ENCODE peak calls at places on chromosomes 2 and 18, in six cellular contexts. One of them, this sample, is unnamed.

GRCh38 chr18:76619342-76620315 is 124.6 kb upstream of the ZNF516 start:
- DNase-seq in GM12878: no peak
- DNase-seq in HepG2: no peak
- DNase-seq in IMR-90: peak
- DNase-seq in K562: no peak
- DNase-seq in SK-N-SH: no peak
- DNase-seq in this sample: no peak

GRCh38 chr2:45342-46130 is 769 bp downstream of the FAM110C start:
- DNase-seq in GM12878: no peak
- DNase-seq in HepG2: no peak
- DNase-seq in IMR-90: no peak
- DNase-seq in K562: no peak
- DNase-seq in SK-N-SH: peak
- DNase-seq in this sample: peak

GRCh38 chr18:2917255-2918047 is 70.6 kb downstream of the EMILIN2 start:
- DNase-seq in GM12878: no peak
- DNase-seq in HepG2: no peak
- DNase-seq in IMR-90: no peak
- DNase-seq in K562: no peak
- DNase-seq in SK-N-SH: no peak
- DNase-seq in this sample: no peak

GRCh38 chr18:25111382-25112070 is 240.4 kb downstream of the ZNF521 start:
- DNase-seq in GM12878: no peak
- DNase-seq in HepG2: no peak
- DNase-seq in IMR-90: no peak
- DNase-seq in K562: no peak
- DNase-seq in SK-N-SH: no peak
- DNase-seq in this sample: no peak

GRCh38 chr2:63023444-63023843 is 27.2 kb upstream of the OTX1 start:
- DNase-seq in GM12878: peak
- DNase-seq in HepG2: peak
- DNase-seq in IMR-90: peak
- DNase-seq in K562: peak
- DNase-seq in SK-N-SH: peak
- DNase-seq in this sample: peak

GRCh38 chr2:74499269-74499939 is at the start of gene LBX2:
- DNase-seq in GM12878: no peak
- DNase-seq in HepG2: no peak
- DNase-seq in IMR-90: no peak
- DNase-seq in K562: no peak
- DNase-seq in SK-N-SH: peak
- DNase-seq in this sample: no peak

GRCh38 chr2:37501121-37501520 is 156.7 kb downstream of the QPCT start:
- DNase-seq in GM12878: no peak
- DNase-seq in HepG2: no peak
- DNase-seq in IMR-90: no peak
- DNase-seq in K562: no peak
- DNase-seq in SK-N-SH: no peak
- DNase-seq in this sample: no peak

GRCh38 chr2:4420032-4420431 is 716.7 kb downstream of the DCDC2C start:
- DNase-seq in GM12878: no peak
- DNase-seq in HepG2: no peak
- DNase-seq in IMR-90: no peak
- DNase-seq in K562: no peak
- DNase-seq in SK-N-SH: no peak
- DNase-seq in this sample: no peak

GRCh38 chr2:3491306-3491705 is 28.0 kb downstream of the ADI1 start:
- DNase-seq in GM12878: no peak
- DNase-seq in HepG2: no peak
- DNase-seq in IMR-90: no peak
- DNase-seq in K562: no peak
- DNase-seq in SK-N-SH: peak
- DNase-seq in this sample: no peak

GRCh38 chr2:74876081-74876886 is 42.4 kb downstream of the HK2 start:
- DNase-seq in GM12878: peak
- DNase-seq in HepG2: peak
- DNase-seq in IMR-90: peak
- DNase-seq in K562: peak
- DNase-seq in SK-N-SH: peak
- DNase-seq in this sample: peak

GRCh38 chr2:112772322-112772721 is 7.9 kb upstream of the CKAP2L start:
- DNase-seq in GM12878: no peak
- DNase-seq in HepG2: no peak
- DNase-seq in IMR-90: no peak
- DNase-seq in K562: no peak
- DNase-seq in SK-N-SH: no peak
- DNase-seq in this sample: no peak

GRCh38 chr18:69817335-69817935 is 130.2 kb downstream of the CD226 start:
- DNase-seq in GM12878: no peak
- DNase-seq in HepG2: no peak
- DNase-seq in IMR-90: peak
- DNase-seq in K562: no peak
- DNase-seq in SK-N-SH: no peak
- DNase-seq in this sample: no peak

GRCh38 chr2:151670346-151670745 is 63.9 kb downstream of the NEB start:
- DNase-seq in GM12878: no peak
- DNase-seq in HepG2: no peak
- DNase-seq in IMR-90: no peak
- DNase-seq in K562: no peak
- DNase-seq in SK-N-SH: no peak
- DNase-seq in this sample: no peak

GRCh38 chr2:86500325-86500724 is 59.2 kb downstream of the KDM3A start:
- DNase-seq in GM12878: no peak
- DNase-seq in HepG2: no peak
- DNase-seq in IMR-90: no peak
- DNase-seq in K562: no peak
- DNase-seq in SK-N-SH: no peak
- DNase-seq in this sample: no peak

GRCh38 chr2:239444626-239445625 is 44.1 kb upstream of the HDAC4 start:
- DNase-seq in GM12878: no peak
- DNase-seq in HepG2: peak
- DNase-seq in IMR-90: no peak
- DNase-seq in K562: no peak
- DNase-seq in SK-N-SH: no peak
- DNase-seq in this sample: no peak

GRCh38 chr2:188303363-188304031 is 11.8 kb downstream of the GULP1 start:
- DNase-seq in GM12878: no peak
- DNase-seq in HepG2: no peak
- DNase-seq in IMR-90: peak
- DNase-seq in K562: no peak
- DNase-seq in SK-N-SH: no peak
- DNase-seq in this sample: no peak

GRCh38 chr2:48414980-48415764 is 114.8 kb upstream of the STON1 start:
- DNase-seq in GM12878: no peak
- DNase-seq in HepG2: peak
- DNase-seq in IMR-90: no peak
- DNase-seq in K562: no peak
- DNase-seq in SK-N-SH: peak
- DNase-seq in this sample: no peak

GRCh38 chr2:173138962-173139361 is 63.3 kb downstream of the MAP3K20 start:
- DNase-seq in GM12878: no peak
- DNase-seq in HepG2: no peak
- DNase-seq in IMR-90: no peak
- DNase-seq in K562: no peak
- DNase-seq in SK-N-SH: no peak
- DNase-seq in this sample: no peak

GRCh38 chr2:206805922-206806607 is 40.7 kb downstream of the FASTKD2 start:
- DNase-seq in GM12878: no peak
- DNase-seq in HepG2: no peak
- DNase-seq in IMR-90: no peak
- DNase-seq in K562: no peak
- DNase-seq in SK-N-SH: peak
- DNase-seq in this sample: no peak

GRCh38 chr2:72689579-72690170 is 136.2 kb downstream of the EXOC6B start:
- DNase-seq in GM12878: no peak
- DNase-seq in HepG2: no peak
- DNase-seq in IMR-90: peak
- DNase-seq in K562: no peak
- DNase-seq in SK-N-SH: no peak
- DNase-seq in this sample: no peak

GRCh38 chr2:167345559-167345958 is 457.3 kb downstream of the XIRP2 start:
- DNase-seq in GM12878: no peak
- DNase-seq in HepG2: no peak
- DNase-seq in IMR-90: no peak
- DNase-seq in K562: no peak
- DNase-seq in SK-N-SH: no peak
- DNase-seq in this sample: no peak

GRCh38 chr18:72572896-72573295 is 28.8 kb upstream of the CBLN2 start:
- DNase-seq in GM12878: no peak
- DNase-seq in HepG2: no peak
- DNase-seq in IMR-90: no peak
- DNase-seq in K562: no peak
- DNase-seq in SK-N-SH: no peak
- DNase-seq in this sample: no peak

GRCh38 chr2:3789246-3789645 is 85.9 kb downstream of the DCDC2C start:
- DNase-seq in GM12878: no peak
- DNase-seq in HepG2: no peak
- DNase-seq in IMR-90: peak
- DNase-seq in K562: no peak
- DNase-seq in SK-N-SH: no peak
- DNase-seq in this sample: no peak

GRCh38 chr18:49276680-49277079 is 183.8 kb downstream of the DYM start:
- DNase-seq in GM12878: no peak
- DNase-seq in HepG2: no peak
- DNase-seq in IMR-90: no peak
- DNase-seq in K562: no peak
- DNase-seq in SK-N-SH: no peak
- DNase-seq in this sample: no peak

GRCh38 chr2:30277582-30277981 is 46.2 kb downstream of the LBH start:
- DNase-seq in GM12878: no peak
- DNase-seq in HepG2: no peak
- DNase-seq in IMR-90: no peak
- DNase-seq in K562: no peak
- DNase-seq in SK-N-SH: no peak
- DNase-seq in this sample: no peak

GRCh38 chr2:240670402-240670801 is 12.3 kb downstream of the AQP12B start:
- DNase-seq in GM12878: no peak
- DNase-seq in HepG2: no peak
- DNase-seq in IMR-90: no peak
- DNase-seq in K562: no peak
- DNase-seq in SK-N-SH: no peak
- DNase-seq in this sample: no peak

GRCh38 chr2:32009479-32010256 is 1.1 kb downstream of the MEMO1 start:
- DNase-seq in GM12878: no peak
- DNase-seq in HepG2: no peak
- DNase-seq in IMR-90: no peak
- DNase-seq in K562: peak
- DNase-seq in SK-N-SH: peak
- DNase-seq in this sample: peak

GRCh38 chr18:12048827-12049175 is 44.8 kb upstream of the ANKRD62 start:
- DNase-seq in GM12878: no peak
- DNase-seq in HepG2: no peak
- DNase-seq in IMR-90: peak
- DNase-seq in K562: no peak
- DNase-seq in SK-N-SH: no peak
- DNase-seq in this sample: no peak
- TF ChIP-seq SMC3 in GM12878: no peak
- TF ChIP-seq SMC3 in HepG2: no peak
- TF ChIP-seq SMC3 in IMR-90: no peak
- TF ChIP-seq SMC3 in K562: no peak
- TF ChIP-seq SMC3 in SK-N-SH: no peak
- TF ChIP-seq SMC3 in this sample: no peak

GRCh38 chr2:104340879-104341812 is 512.8 kb upstream of the POU3F3 start:
- DNase-seq in GM12878: no peak
- DNase-seq in HepG2: no peak
- DNase-seq in IMR-90: no peak
- DNase-seq in K562: no peak
- DNase-seq in SK-N-SH: no peak
- DNase-seq in this sample: no peak
- TF ChIP-seq SMC3 in GM12878: no peak
- TF ChIP-seq SMC3 in HepG2: no peak
- TF ChIP-seq SMC3 in IMR-90: no peak
- TF ChIP-seq SMC3 in K562: no peak
- TF ChIP-seq SMC3 in SK-N-SH: no peak
- TF ChIP-seq SMC3 in this sample: no peak

GRCh38 chr2:226487573-226487972 is 312.0 kb downstream of the IRS1 start:
- DNase-seq in GM12878: no peak
- DNase-seq in HepG2: no peak
- DNase-seq in IMR-90: no peak
- DNase-seq in K562: no peak
- DNase-seq in SK-N-SH: no peak
- DNase-seq in this sample: no peak

GRCh38 chr2:226495466-226496161 is 304.0 kb downstream of the IRS1 start:
- DNase-seq in GM12878: no peak
- DNase-seq in HepG2: no peak
- DNase-seq in IMR-90: no peak
- DNase-seq in K562: no peak
- DNase-seq in SK-N-SH: no peak
- DNase-seq in this sample: no peak

GRCh38 chr2:226488034-226488433 is 311.6 kb downstream of the IRS1 start:
- DNase-seq in GM12878: no peak
- DNase-seq in HepG2: no peak
- DNase-seq in IMR-90: no peak
- DNase-seq in K562: no peak
- DNase-seq in SK-N-SH: no peak
- DNase-seq in this sample: no peak

GRCh38 chr2:226489765-226490164 is 309.9 kb downstream of the IRS1 start:
- DNase-seq in GM12878: peak
- DNase-seq in HepG2: no peak
- DNase-seq in IMR-90: peak
- DNase-seq in K562: no peak
- DNase-seq in SK-N-SH: no peak
- DNase-seq in this sample: peak

DNA sequence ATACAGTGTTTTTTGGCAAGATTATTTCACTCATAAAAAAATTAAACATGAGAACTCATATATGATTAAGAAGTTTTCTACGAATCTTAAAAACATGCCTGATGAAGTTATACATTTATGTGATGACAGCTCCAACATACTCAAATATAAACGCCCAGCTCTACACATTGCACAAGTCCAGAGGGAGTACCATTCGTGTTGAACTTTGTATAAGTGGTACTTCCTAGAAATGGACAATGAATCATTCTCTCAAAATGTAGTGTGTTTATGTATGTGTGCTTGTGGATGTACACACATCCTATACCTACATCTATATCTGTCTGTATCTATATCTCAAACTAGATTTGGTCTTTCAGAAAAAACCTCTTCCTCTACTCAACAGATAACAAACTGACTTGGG is 309.4 kb downstream of the IRS1 start:
- DNase-seq in GM12878: no peak
- DNase-seq in HepG2: no peak
- DNase-seq in IMR-90: peak
- DNase-seq in K562: no peak
- DNase-seq in SK-N-SH: no peak
- DNase-seq in this sample: no peak
- TF ChIP-seq SMC3 in GM12878: no peak
- TF ChIP-seq SMC3 in HepG2: no peak
- TF ChIP-seq SMC3 in IMR-90: no peak
- TF ChIP-seq SMC3 in K562: no peak
- TF ChIP-seq SMC3 in SK-N-SH: no peak
- TF ChIP-seq SMC3 in this sample: no peak

DNA sequence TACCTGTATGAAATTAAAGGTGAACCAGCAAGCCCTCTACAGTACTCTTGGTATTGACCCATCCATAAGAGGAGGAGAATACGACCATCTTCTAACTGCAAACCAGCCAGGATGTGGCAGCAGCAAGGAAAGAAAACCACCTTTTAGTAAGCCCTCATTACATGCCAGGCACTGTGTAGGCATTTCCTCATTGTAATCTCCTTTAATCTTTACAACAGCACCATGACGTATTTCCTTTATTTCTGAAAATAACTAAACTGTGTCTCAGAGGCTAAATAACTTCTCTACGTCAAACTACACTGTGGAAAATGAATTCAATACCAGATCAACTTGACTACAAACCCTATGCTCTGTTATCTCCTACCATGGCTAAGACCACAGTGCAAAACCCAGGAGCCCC is 18.2 kb downstream of the WDR35 start:
- DNase-seq in GM12878: no peak
- DNase-seq in HepG2: no peak
- DNase-seq in IMR-90: no peak
- DNase-seq in K562: no peak
- DNase-seq in SK-N-SH: no peak
- DNase-seq in this sample: no peak
- TF ChIP-seq SMC3 in GM12878: no peak
- TF ChIP-seq SMC3 in HepG2: no peak
- TF ChIP-seq SMC3 in IMR-90: no peak
- TF ChIP-seq SMC3 in K562: no peak
- TF ChIP-seq SMC3 in SK-N-SH: no peak
- TF ChIP-seq SMC3 in this sample: no peak

This sample was measured in A549.